ENCODE peak calls at places on chromosomes 16 and 17, in ten cellular contexts. P is aorta; F is CD8-positive, alpha-beta T cell; W is hepatocyte; L is mucosa of descending colon; V is brain microvascular endothelial cell; A is BJ; O is suprapubic skin; N is choroid plexus epithelial cell; S is lung. H is an unnamed sample.

GRCh38 chr17:62870581-62870964 is 62.5 kb upstream of the MARCHF10 start:
- DNase-seq in P (no peak), F (no peak), W (no peak), L (no peak), V (no peak), A (no peak), O (no peak), N (no peak), S (no peak), H (peak)

GRCh38 chr17:62627219-62627903 is at the start of gene MRC2:
- DNase-seq in P (peak), F (no peak), W (peak), L (peak), V (peak), A (no peak), O (no peak), N (peak), S (peak), H (peak)

GRCh38 chr16:71883849-71884638 is at the start of gene ZNF821:
- DNase-seq in P (peak), F (peak), W (peak), L (peak), V (peak), A (no peak), O (peak), N (peak), S (peak), H (peak)

GRCh38 chr17:9309216-9309615 is 266.4 kb downstream of the STX8 start:
- DNase-seq in P (no peak), F (no peak), W (no peak), L (no peak), V (no peak), A (no peak), O (no peak), N (no peak), S (no peak), H (no peak)

GRCh38 chr17:37570527-37571093 is 38.6 kb downstream of the SYNRG start:
- DNase-seq in P (no peak), F (no peak), W (peak), L (peak), V (peak), A (no peak), O (no peak), N (peak), S (peak), H (no peak)

GRCh38 chr17:44205962-44206824 is 6.5 kb upstream of the ATXN7L3 start:
- DNase-seq in P (no peak), F (no peak), W (no peak), L (no peak), V (no peak), A (no peak), O (no peak), N (no peak), S (no peak), H (no peak)

GRCh38 chr16:89036776-89037175 is 56.9 kb upstream of the ACSF3 start:
- DNase-seq in P (peak), F (no peak), W (no peak), L (no peak), V (no peak), A (no peak), O (no peak), N (no peak), S (no peak), H (no peak)

GRCh38 chr16:87838643-87839541 is 30.4 kb downstream of the SLC7A5 start:
- DNase-seq in P (no peak), F (no peak), W (no peak), L (no peak), V (no peak), A (no peak), O (no peak), N (peak), S (no peak), H (no peak)

GRCh38 chr17:48045270-48046001 is 2.7 kb upstream of the NFE2L1 start:
- DNase-seq in P (no peak), F (no peak), W (peak), L (no peak), V (no peak), A (no peak), O (no peak), N (no peak), S (no peak), H (no peak)

GRCh38 chr17:68199837-68200688 is 47.8 kb upstream of the AMZ2 start:
- DNase-seq in P (no peak), F (no peak), W (no peak), L (no peak), V (no peak), A (no peak), O (peak), N (no peak), S (no peak), H (no peak)

GRCh38 chr17:66302761-66303626 is 581 bp downstream of the PRKCA start:
- DNase-seq in P (peak), F (peak), W (peak), L (peak), V (peak), A (no peak), O (peak), N (peak), S (peak), H (no peak)

GRCh38 chr16:17369441-17369951 is 101.3 kb downstream of the XYLT1 start:
- DNase-seq in P (peak), F (peak), W (no peak), L (peak), V (no peak), A (no peak), O (no peak), N (no peak), S (peak), H (no peak)

GRCh38 chr17:79461041-79461440 is 149.8 kb downstream of the RBFOX3 start:
- DNase-seq in P (no peak), F (no peak), W (no peak), L (no peak), V (peak), A (no peak), O (no peak), N (peak), S (no peak), H (no peak)

GRCh38 chr16:51245306-51245705 is 94.2 kb upstream of the SALL1 start:
- DNase-seq in P (no peak), F (no peak), W (no peak), L (no peak), V (no peak), A (no peak), O (no peak), N (no peak), S (no peak), H (peak)

GRCh38 chr17:9389116-9389515 is 186.5 kb downstream of the STX8 start:
- DNase-seq in P (no peak), F (no peak), W (peak), L (no peak), V (peak), A (peak), O (no peak), N (peak), S (peak), H (no peak)

GRCh38 chr16:84616515-84616914 is 1.4 kb downstream of the COTL1 start:
- DNase-seq in P (peak), F (no peak), W (no peak), L (no peak), V (no peak), A (no peak), O (no peak), N (peak), S (no peak), H (no peak)

GRCh38 chr16:50587543-50587942 is 39.3 kb downstream of the NKD1 start:
- DNase-seq in P (no peak), F (no peak), W (no peak), L (no peak), V (no peak), A (no peak), O (no peak), N (no peak), S (no peak), H (no peak)

GRCh38 chr16:353404-354285 is 1.1 kb upstream of the AXIN1 start:
- DNase-seq in P (no peak), F (no peak), W (no peak), L (peak), V (no peak), A (no peak), O (peak), N (no peak), S (no peak), H (peak)

GRCh38 chr16:67649494-67649931 is 4.6 kb downstream of the CARMIL2 start:
- DNase-seq in P (no peak), F (no peak), W (no peak), L (peak), V (no peak), A (no peak), O (peak), N (no peak), S (peak), H (no peak)

GRCh38 chr16:64738321-64738960 is 383.4 kb downstream of the CDH11 start:
- DNase-seq in P (no peak), F (no peak), W (no peak), L (no peak), V (peak), A (peak), O (no peak), N (peak), S (no peak), H (no peak)

GRCh38 chr16:87829123-87829980 is 40.0 kb downstream of the SLC7A5 start:
- DNase-seq in P (no peak), F (no peak), W (no peak), L (no peak), V (no peak), A (no peak), O (no peak), N (no peak), S (no peak), H (no peak)

GRCh38 chr17:55290721-55291507 is 26.2 kb downstream of the HLF start:
- DNase-seq in P (no peak), F (no peak), W (no peak), L (no peak), V (no peak), A (no peak), O (no peak), N (no peak), S (no peak), H (no peak)

GRCh38 chr16:73036074-73036826 is 11.7 kb downstream of the ZFHX3 start:
- DNase-seq in P (no peak), F (no peak), W (no peak), L (no peak), V (no peak), A (no peak), O (no peak), N (no peak), S (no peak), H (no peak)
- H3K4me3 ChIP-seq in P (no peak), F (no peak), W (no peak), L (no peak), V (no peak), A (no peak), O (no peak), N (no peak), S (no peak), H (peak)

GRCh38 chr16:57534881-57535658 is 1.3 kb downstream of the CCDC102A start:
- DNase-seq in P (no peak), F (peak), W (no peak), L (no peak), V (no peak), A (no peak), O (peak), N (no peak), S (no peak), H (peak)

GRCh38 chr16:57534337-57534880 is 2.0 kb downstream of the CCDC102A start:
- DNase-seq in P (no peak), F (no peak), W (no peak), L (no peak), V (no peak), A (no peak), O (peak), N (no peak), S (no peak), H (peak)

GRCh38 chr16:57532251-57532625 is 4.1 kb downstream of the CCDC102A start:
- DNase-seq in P (no peak), F (no peak), W (no peak), L (no peak), V (no peak), A (no peak), O (peak), N (no peak), S (no peak), H (peak)

GRCh38 chr16:57533366-57533617 is 3.1 kb downstream of the CCDC102A start:
- DNase-seq in P (no peak), F (no peak), W (no peak), L (no peak), V (no peak), A (no peak), O (peak), N (no peak), S (no peak), H (no peak)

GRCh38 chr16:57533618-57534336 is 2.6 kb downstream of the CCDC102A start:
- DNase-seq in P (peak), F (peak), W (no peak), L (no peak), V (no peak), A (no peak), O (peak), N (no peak), S (no peak), H (peak)
- H3K4me3 ChIP-seq in P (no peak), F (no peak), W (no peak), L (no peak), V (no peak), A (no peak), O (peak), N (no peak), S (no peak), H (peak)

DNA sequence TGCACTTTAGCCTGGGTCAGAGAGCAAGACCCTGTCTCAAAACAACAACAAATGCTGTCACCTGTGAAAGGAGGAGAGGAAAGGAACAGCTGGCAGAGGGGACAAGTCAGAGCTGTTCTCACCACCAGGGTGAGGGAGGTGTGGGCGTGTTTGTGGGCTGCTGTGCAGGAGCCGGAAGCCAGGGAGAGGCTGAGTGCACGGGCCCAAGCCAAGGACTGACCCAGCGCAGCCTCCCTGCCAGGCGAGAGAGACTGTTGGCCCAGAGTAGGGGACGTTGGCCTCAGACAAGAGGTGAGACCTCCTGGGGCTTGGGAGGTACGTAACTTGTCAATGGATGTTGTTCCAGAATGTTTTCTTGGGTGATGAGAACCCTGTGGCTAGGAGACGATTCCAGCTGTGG is 10.7 kb downstream of the SPNS2 start:
- DNase-seq in P (peak), F (peak), W (no peak), L (no peak), V (no peak), A (no peak), O (no peak), N (peak), S (no peak), H (no peak)
- H3K4me3 ChIP-seq in P (no peak), F (no peak), W (no peak), L (no peak), V (no peak), A (no peak), O (no peak), N (no peak), S (no peak), H (peak)

GRCh38 chr16:69107311-69107962 is 2.0 kb downstream of the HAS3 start:
- DNase-seq in P (no peak), F (no peak), W (peak), L (peak), V (no peak), A (no peak), O (peak), N (no peak), S (peak), H (no peak)

GRCh38 chr16:69106491-69107291 is 1.2 kb downstream of the HAS3 start:
- DNase-seq in P (no peak), F (no peak), W (no peak), L (peak), V (no peak), A (no peak), O (peak), N (no peak), S (no peak), H (no peak)

GRCh38 chr16:69109486-69110270 is 4.2 kb downstream of the HAS3 start:
- DNase-seq in P (no peak), F (no peak), W (no peak), L (no peak), V (no peak), A (no peak), O (peak), N (no peak), S (no peak), H (no peak)

GRCh38 chr16:69108905-69109252 is 3.4 kb downstream of the HAS3 start:
- DNase-seq in P (no peak), F (no peak), W (no peak), L (no peak), V (no peak), A (no peak), O (peak), N (no peak), S (no peak), H (no peak)

GRCh38 chr16:69108069-69108904 is 2.8 kb downstream of the HAS3 start:
- DNase-seq in P (no peak), F (no peak), W (no peak), L (peak), V (no peak), A (no peak), O (peak), N (no peak), S (no peak), H (no peak)
- H3K4me3 ChIP-seq in P (no peak), F (no peak), W (no peak), L (no peak), V (no peak), A (no peak), O (peak), N (no peak), S (no peak), H (peak)

DNA sequence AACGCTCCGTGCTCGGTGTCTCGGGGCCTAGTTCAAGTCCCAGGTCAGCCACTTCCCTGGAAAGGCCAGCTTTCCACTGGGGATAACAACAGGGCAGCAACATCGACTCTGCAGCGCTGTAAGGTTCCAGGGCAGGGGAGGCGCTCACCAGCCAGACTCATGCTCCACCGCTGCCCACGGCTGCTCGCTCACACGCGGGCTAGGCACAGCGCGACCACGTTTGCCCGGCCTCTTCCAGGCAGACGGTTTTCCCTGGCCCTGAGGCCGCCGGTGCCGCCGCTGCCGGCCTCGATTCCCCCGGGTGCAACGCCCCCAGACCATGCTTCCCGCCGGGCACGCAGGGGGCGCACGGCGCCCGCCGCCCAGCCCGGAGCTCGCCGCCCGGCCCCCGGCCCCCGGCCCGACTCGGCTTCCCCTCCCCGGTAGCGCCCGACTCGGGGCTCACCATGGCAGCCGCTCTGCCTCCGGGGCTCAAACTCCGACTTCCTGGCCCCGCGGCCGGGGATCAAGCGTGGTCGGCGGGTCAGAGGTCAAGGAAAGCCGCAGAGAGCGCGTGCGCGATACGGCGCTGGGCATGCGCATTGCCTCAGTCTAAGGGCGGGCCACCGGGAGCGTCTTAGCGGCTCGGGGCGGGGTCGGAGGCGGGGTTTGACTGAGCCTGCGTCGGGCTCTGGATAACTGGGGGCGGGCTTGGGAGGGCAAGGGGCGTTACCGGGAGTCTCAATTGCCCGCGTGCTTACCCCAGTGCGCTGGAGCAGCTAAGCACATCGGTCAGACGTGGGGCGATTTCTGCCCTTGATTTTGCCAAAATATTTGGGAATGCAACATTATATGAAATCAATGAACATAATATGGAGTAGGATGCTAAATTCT is at the start of gene PAM16:
- DNase-seq in P (peak), F (peak), W (peak), L (peak), V (peak), A (peak), O (peak), N (peak), S (peak), H (peak)
- H3K4me3 ChIP-seq in P (peak), F (peak), W (peak), L (peak), V (peak), A (peak), O (peak), N (peak), S (peak), H (peak)